ENCODE peak calls at places on chromosomes 11 and 22, in ten cellular contexts. One of them, this sample, is unnamed.

GRCh38 chr11:79335681-79336080 is 105.1 kb downstream of the TENM4 start:
- DNase-seq in stimulated activated CD4-positive, alpha-beta T cell treated with anti-CD3 and anti-CD28 coated beads, Interleukin-12 subunit alpha, Interleukin-12 subunit beta, amount 100 ng/mL, for 4 hours: no peak
- DNase-seq in CD8-positive, alpha-beta T cell: no peak
- DNase-seq in GM12891: no peak
- DNase-seq in GM04504: no peak
- DNase-seq in ovary: no peak
- DNase-seq in NB4: no peak
- DNase-seq in body of pancreas: no peak
- DNase-seq in T1000: no peak
- DNase-seq in fibroblast of villous mesenchyme: no peak
- DNase-seq in this sample: no peak

GRCh38 chr11:70090989-70091388 is 12.9 kb downstream of the ANO1 start:
- DNase-seq in stimulated activated CD4-positive, alpha-beta T cell treated with anti-CD3 and anti-CD28 coated beads, Interleukin-12 subunit alpha, Interleukin-12 subunit beta, amount 100 ng/mL, for 4 hours: no peak
- DNase-seq in NB4: no peak
- DNase-seq in fibroblast of villous mesenchyme: no peak
- DNase-seq in GM04504: no peak
- DNase-seq in T1000: no peak
- DNase-seq in GM12891: no peak
- DNase-seq in CD8-positive, alpha-beta T cell: no peak
- DNase-seq in body of pancreas: no peak
- DNase-seq in ovary: no peak
- DNase-seq in this sample: no peak

GRCh38 chr11:94658386-94658785 is 91.2 kb downstream of the PIWIL4 start:
- DNase-seq in T1000: no peak
- DNase-seq in GM04504: no peak
- DNase-seq in fibroblast of villous mesenchyme: no peak
- DNase-seq in body of pancreas: peak; percentile 48
- DNase-seq in CD8-positive, alpha-beta T cell: no peak
- DNase-seq in NB4: no peak
- DNase-seq in ovary: no peak
- DNase-seq in GM12891: no peak
- DNase-seq in stimulated activated CD4-positive, alpha-beta T cell treated with anti-CD3 and anti-CD28 coated beads, Interleukin-12 subunit alpha, Interleukin-12 subunit beta, amount 100 ng/mL, for 4 hours: no peak
- DNase-seq in this sample: no peak

GRCh38 chr11:113189909-113190667 is 124.3 kb upstream of the TTC12 start:
- DNase-seq in NB4: peak; percentile 49
- DNase-seq in ovary: no peak
- DNase-seq in body of pancreas: no peak
- DNase-seq in fibroblast of villous mesenchyme: peak; percentile 66
- DNase-seq in T1000: peak; percentile 39
- DNase-seq in GM12891: no peak
- DNase-seq in CD8-positive, alpha-beta T cell: no peak
- DNase-seq in GM04504: peak; percentile 91
- DNase-seq in stimulated activated CD4-positive, alpha-beta T cell treated with anti-CD3 and anti-CD28 coated beads, Interleukin-12 subunit alpha, Interleukin-12 subunit beta, amount 100 ng/mL, for 4 hours: no peak
- DNase-seq in this sample: no peak

GRCh38 chr22:29617922-29618629 is 14.6 kb downstream of the NF2 start:
- DNase-seq in ovary: no peak
- DNase-seq in GM12891: no peak
- DNase-seq in T1000: no peak
- DNase-seq in stimulated activated CD4-positive, alpha-beta T cell treated with anti-CD3 and anti-CD28 coated beads, Interleukin-12 subunit alpha, Interleukin-12 subunit beta, amount 100 ng/mL, for 4 hours: no peak
- DNase-seq in body of pancreas: peak; percentile 41
- DNase-seq in NB4: no peak
- DNase-seq in GM04504: no peak
- DNase-seq in fibroblast of villous mesenchyme: peak; percentile 67
- DNase-seq in CD8-positive, alpha-beta T cell: no peak
- DNase-seq in this sample: no peak

GRCh38 chr22:36561291-36561811 is 32.4 kb upstream of the EIF3D start:
- DNase-seq in stimulated activated CD4-positive, alpha-beta T cell treated with anti-CD3 and anti-CD28 coated beads, Interleukin-12 subunit alpha, Interleukin-12 subunit beta, amount 100 ng/mL, for 4 hours: no peak
- DNase-seq in GM12891: no peak
- DNase-seq in NB4: no peak
- DNase-seq in CD8-positive, alpha-beta T cell: no peak
- DNase-seq in GM04504: no peak
- DNase-seq in fibroblast of villous mesenchyme: no peak
- DNase-seq in T1000: no peak
- DNase-seq in ovary: no peak
- DNase-seq in body of pancreas: no peak
- DNase-seq in this sample: no peak

GRCh38 chr11:2524446-2525165 is 79.8 kb downstream of the KCNQ1 start:
- DNase-seq in T1000: no peak
- DNase-seq in body of pancreas: peak; percentile 5
- DNase-seq in fibroblast of villous mesenchyme: no peak
- DNase-seq in GM04504: no peak
- DNase-seq in stimulated activated CD4-positive, alpha-beta T cell treated with anti-CD3 and anti-CD28 coated beads, Interleukin-12 subunit alpha, Interleukin-12 subunit beta, amount 100 ng/mL, for 4 hours: no peak
- DNase-seq in CD8-positive, alpha-beta T cell: no peak
- DNase-seq in NB4: no peak
- DNase-seq in GM12891: peak; percentile 3
- DNase-seq in ovary: peak; percentile 26
- DNase-seq in this sample: peak; percentile 7

GRCh38 chr11:127996825-127997224 is 590.5 kb downstream of the ETS1 start:
- DNase-seq in GM12891: no peak
- DNase-seq in body of pancreas: no peak
- DNase-seq in NB4: no peak
- DNase-seq in CD8-positive, alpha-beta T cell: no peak
- DNase-seq in ovary: no peak
- DNase-seq in fibroblast of villous mesenchyme: no peak
- DNase-seq in GM04504: no peak
- DNase-seq in T1000: no peak
- DNase-seq in stimulated activated CD4-positive, alpha-beta T cell treated with anti-CD3 and anti-CD28 coated beads, Interleukin-12 subunit alpha, Interleukin-12 subunit beta, amount 100 ng/mL, for 4 hours: no peak
- DNase-seq in this sample: no peak

GRCh38 chr11:120789391-120789790 is 234.5 kb upstream of the TBCEL start:
- DNase-seq in stimulated activated CD4-positive, alpha-beta T cell treated with anti-CD3 and anti-CD28 coated beads, Interleukin-12 subunit alpha, Interleukin-12 subunit beta, amount 100 ng/mL, for 4 hours: no peak
- DNase-seq in T1000: no peak
- DNase-seq in fibroblast of villous mesenchyme: no peak
- DNase-seq in GM12891: no peak
- DNase-seq in GM04504: no peak
- DNase-seq in CD8-positive, alpha-beta T cell: no peak
- DNase-seq in NB4: no peak
- DNase-seq in body of pancreas: no peak
- DNase-seq in ovary: no peak
- DNase-seq in this sample: no peak

This sample was measured in progenitor cell of endocrine pancreas.